ENCODE peak calls at places on chromosomes 11 and 22, in seven cellular contexts. One of them, this sample, is unnamed.
A peak's percentile ranks its signal among the peaks of the same experiment; 100 is the strongest.

GRCh38 chr22:42613869-42614268 is 814 bp downstream of the POLDIP3 start:
- DNase-seq in ascending aorta: no peak
- DNase-seq in frontal cortex: no peak
- DNase-seq in body of pancreas: no peak
- DNase-seq in foreskin fibroblast: peak; percentile 45
- DNase-seq in nucleus accumbens: no peak
- DNase-seq in NCI-H1930: no peak
- DNase-seq in this sample: no peak

GRCh38 chr22:29202231-29203192 is 3.2 kb upstream of the EMID1 start:
- DNase-seq in ascending aorta: no peak
- DNase-seq in nucleus accumbens: peak; percentile 53
- DNase-seq in NCI-H1930: no peak
- DNase-seq in foreskin fibroblast: no peak
- DNase-seq in body of pancreas: no peak
- DNase-seq in frontal cortex: no peak
- DNase-seq in this sample: no peak

GRCh38 chr11:92594251-92594650 is 369.6 kb downstream of the FAT3 start:
- DNase-seq in frontal cortex: no peak
- DNase-seq in nucleus accumbens: no peak
- DNase-seq in NCI-H1930: no peak
- DNase-seq in ascending aorta: no peak
- DNase-seq in foreskin fibroblast: no peak
- DNase-seq in body of pancreas: no peak
- DNase-seq in this sample: no peak

GRCh38 chr11:79100093-79100704 is 340.6 kb downstream of the TENM4 start:
- DNase-seq in body of pancreas: peak; percentile 45
- DNase-seq in nucleus accumbens: peak; percentile 38
- DNase-seq in ascending aorta: no peak
- DNase-seq in NCI-H1930: no peak
- DNase-seq in frontal cortex: peak; percentile 50
- DNase-seq in foreskin fibroblast: peak; percentile 78
- DNase-seq in this sample: peak; percentile 16

GRCh38 chr11:88544656-88545280 is 207.2 kb upstream of the CTSC start:
- DNase-seq in NCI-H1930: no peak
- DNase-seq in frontal cortex: no peak
- DNase-seq in ascending aorta: no peak
- DNase-seq in nucleus accumbens: no peak
- DNase-seq in foreskin fibroblast: peak; percentile 88
- DNase-seq in body of pancreas: no peak
- DNase-seq in this sample: no peak

GRCh38 chr11:83990160-83990733 is 704.1 kb upstream of the CCDC90B start:
- DNase-seq in body of pancreas: no peak
- DNase-seq in frontal cortex: no peak
- DNase-seq in foreskin fibroblast: no peak
- DNase-seq in NCI-H1930: no peak
- DNase-seq in ascending aorta: no peak
- DNase-seq in nucleus accumbens: peak; percentile 78
- DNase-seq in this sample: peak; percentile 67

GRCh38 chr22:28978158-28978557 is 83.5 kb downstream of the C22orf31 start:
- DNase-seq in frontal cortex: no peak
- DNase-seq in NCI-H1930: no peak
- DNase-seq in body of pancreas: peak; percentile 22
- DNase-seq in foreskin fibroblast: peak; percentile 59
- DNase-seq in nucleus accumbens: peak; percentile 32
- DNase-seq in ascending aorta: no peak
- DNase-seq in this sample: peak; percentile 27

GRCh38 chr11:45995342-45995734 is 72.9 kb downstream of the LARGE2 start:
- DNase-seq in frontal cortex: no peak
- DNase-seq in foreskin fibroblast: no peak
- DNase-seq in nucleus accumbens: no peak
- DNase-seq in body of pancreas: no peak
- DNase-seq in ascending aorta: no peak
- DNase-seq in NCI-H1930: no peak
- DNase-seq in this sample: no peak

GRCh38 chr11:113690619-113691569 is 15.2 kb downstream of the TMPRSS5 start:
- DNase-seq in foreskin fibroblast: peak; percentile 54
- DNase-seq in frontal cortex: no peak
- DNase-seq in NCI-H1930: no peak
- DNase-seq in nucleus accumbens: no peak
- DNase-seq in body of pancreas: no peak
- DNase-seq in ascending aorta: peak; percentile 16
- DNase-seq in this sample: peak; percentile 6

GRCh38 chr11:125925247-125925740 is 20.6 kb upstream of the VSIG10L2 start:
- DNase-seq in ascending aorta: no peak
- DNase-seq in frontal cortex: no peak
- DNase-seq in foreskin fibroblast: no peak
- DNase-seq in NCI-H1930: no peak
- DNase-seq in nucleus accumbens: no peak
- DNase-seq in body of pancreas: peak; percentile 34
- DNase-seq in this sample: no peak

GRCh38 chr11:2564008-2564530 is 119.3 kb downstream of the KCNQ1 start:
- DNase-seq in NCI-H1930: no peak
- DNase-seq in nucleus accumbens: no peak
- DNase-seq in ascending aorta: no peak
- DNase-seq in foreskin fibroblast: no peak
- DNase-seq in frontal cortex: no peak
- DNase-seq in body of pancreas: no peak
- DNase-seq in this sample: no peak

GRCh38 chr11:129930743-129931142 is 35.4 kb upstream of the NFRKB start:
- DNase-seq in nucleus accumbens: peak; percentile 2
- DNase-seq in body of pancreas: no peak
- DNase-seq in ascending aorta: no peak
- DNase-seq in NCI-H1930: no peak
- DNase-seq in foreskin fibroblast: no peak
- DNase-seq in frontal cortex: no peak
- DNase-seq in this sample: no peak

GRCh38 chr22:35984776-35985175 is 43.8 kb downstream of the RBFOX2 start:
- DNase-seq in foreskin fibroblast: no peak
- DNase-seq in nucleus accumbens: no peak
- DNase-seq in frontal cortex: no peak
- DNase-seq in ascending aorta: no peak
- DNase-seq in body of pancreas: no peak
- DNase-seq in NCI-H1930: no peak
- DNase-seq in this sample: no peak

This sample was measured in occipital lobe.